ENCODE peak calls at places on chromosomes 6 and 20, in nine cellular contexts. One of them, this sample, is unnamed.

GRCh38 chr20:62617711-62618483 is 24.4 kb upstream of the SLCO4A1 start:
- DNase-seq in CD4-positive, alpha-beta T cell: peak
- DNase-seq in heart left ventricle: peak
- DNase-seq in ovary: no peak
- DNase-seq in dorsolateral prefrontal cortex: no peak
- DNase-seq in fibroblast of pulmonary artery: no peak
- DNase-seq in AG09309: no peak
- DNase-seq in tibial artery: peak
- DNase-seq in neural crest cell: no peak
- DNase-seq in this sample: no peak

GRCh38 chr6:133837801-133838349 is 51.0 kb upstream of the TCF21 start:
- DNase-seq in ovary: no peak
- DNase-seq in neural crest cell: peak
- DNase-seq in tibial artery: peak
- DNase-seq in fibroblast of pulmonary artery: peak
- DNase-seq in heart left ventricle: no peak
- DNase-seq in dorsolateral prefrontal cortex: no peak
- DNase-seq in CD4-positive, alpha-beta T cell: peak
- DNase-seq in AG09309: no peak
- DNase-seq in this sample: peak

GRCh38 chr6:80535914-80536565 is 429.6 kb downstream of the BCKDHB start:
- DNase-seq in heart left ventricle: no peak
- DNase-seq in dorsolateral prefrontal cortex: no peak
- DNase-seq in tibial artery: no peak
- DNase-seq in CD4-positive, alpha-beta T cell: no peak
- DNase-seq in AG09309: no peak
- DNase-seq in ovary: no peak
- DNase-seq in fibroblast of pulmonary artery: peak
- DNase-seq in neural crest cell: no peak
- DNase-seq in this sample: no peak

GRCh38 chr20:2124632-2125131 is 23.1 kb downstream of the STK35 start:
- DNase-seq in ovary: no peak
- DNase-seq in dorsolateral prefrontal cortex: no peak
- DNase-seq in CD4-positive, alpha-beta T cell: no peak
- DNase-seq in heart left ventricle: no peak
- DNase-seq in AG09309: no peak
- DNase-seq in tibial artery: no peak
- DNase-seq in fibroblast of pulmonary artery: no peak
- DNase-seq in neural crest cell: no peak
- DNase-seq in this sample: no peak

GRCh38 chr6:156848533-156848932 is 71.4 kb downstream of the ARID1B start:
- DNase-seq in neural crest cell: no peak
- DNase-seq in CD4-positive, alpha-beta T cell: no peak
- DNase-seq in tibial artery: no peak
- DNase-seq in fibroblast of pulmonary artery: peak
- DNase-seq in heart left ventricle: peak
- DNase-seq in AG09309: no peak
- DNase-seq in dorsolateral prefrontal cortex: no peak
- DNase-seq in ovary: peak
- DNase-seq in this sample: no peak

GRCh38 chr20:64150756-64151633 is 13.3 kb upstream of the MYT1 start:
- DNase-seq in dorsolateral prefrontal cortex: no peak
- DNase-seq in CD4-positive, alpha-beta T cell: no peak
- DNase-seq in fibroblast of pulmonary artery: no peak
- DNase-seq in ovary: no peak
- DNase-seq in neural crest cell: no peak
- DNase-seq in AG09309: no peak
- DNase-seq in tibial artery: no peak
- DNase-seq in heart left ventricle: no peak
- DNase-seq in this sample: no peak

GRCh38 chr20:32336918-32337347 is 21.2 kb upstream of the ASXL1 start:
- DNase-seq in tibial artery: no peak
- DNase-seq in dorsolateral prefrontal cortex: no peak
- DNase-seq in neural crest cell: no peak
- DNase-seq in ovary: no peak
- DNase-seq in AG09309: no peak
- DNase-seq in heart left ventricle: no peak
- DNase-seq in fibroblast of pulmonary artery: peak
- DNase-seq in CD4-positive, alpha-beta T cell: no peak
- DNase-seq in this sample: no peak

GRCh38 chr6:37491161-37491829 is 8.4 kb downstream of the CCDC167 start:
- DNase-seq in neural crest cell: no peak
- DNase-seq in tibial artery: no peak
- DNase-seq in dorsolateral prefrontal cortex: peak
- DNase-seq in CD4-positive, alpha-beta T cell: no peak
- DNase-seq in ovary: no peak
- DNase-seq in fibroblast of pulmonary artery: no peak
- DNase-seq in AG09309: no peak
- DNase-seq in heart left ventricle: no peak
- DNase-seq in this sample: no peak

GRCh38 chr6:127518710-127519468 is at the start of gene MTCL3:
- DNase-seq in CD4-positive, alpha-beta T cell: no peak
- DNase-seq in neural crest cell: peak
- DNase-seq in tibial artery: no peak
- DNase-seq in heart left ventricle: no peak
- DNase-seq in dorsolateral prefrontal cortex: peak
- DNase-seq in AG09309: no peak
- DNase-seq in ovary: no peak
- DNase-seq in fibroblast of pulmonary artery: peak
- DNase-seq in this sample: peak

GRCh38 chr20:44204156-44204831 is 6.3 kb downstream of the OSER1 start:
- DNase-seq in neural crest cell: no peak
- DNase-seq in fibroblast of pulmonary artery: peak
- DNase-seq in AG09309: peak
- DNase-seq in heart left ventricle: no peak
- DNase-seq in dorsolateral prefrontal cortex: no peak
- DNase-seq in ovary: no peak
- DNase-seq in tibial artery: no peak
- DNase-seq in CD4-positive, alpha-beta T cell: no peak
- DNase-seq in this sample: no peak

GRCh38 chr6:21384211-21384610 is 209.3 kb upstream of the SOX4 start:
- DNase-seq in AG09309: peak
- DNase-seq in CD4-positive, alpha-beta T cell: no peak
- DNase-seq in dorsolateral prefrontal cortex: no peak
- DNase-seq in ovary: no peak
- DNase-seq in fibroblast of pulmonary artery: no peak
- DNase-seq in heart left ventricle: no peak
- DNase-seq in tibial artery: no peak
- DNase-seq in neural crest cell: no peak
- DNase-seq in this sample: no peak

GRCh38 chr20:1360094-1360493 is 31.2 kb upstream of the SDCBP2 start:
- DNase-seq in tibial artery: no peak
- DNase-seq in neural crest cell: no peak
- DNase-seq in AG09309: no peak
- DNase-seq in ovary: no peak
- DNase-seq in heart left ventricle: no peak
- DNase-seq in CD4-positive, alpha-beta T cell: no peak
- DNase-seq in fibroblast of pulmonary artery: no peak
- DNase-seq in dorsolateral prefrontal cortex: no peak
- DNase-seq in this sample: no peak

GRCh38 chr6:134787261-134787871 is 162.5 kb downstream of the ALDH8A1 start:
- DNase-seq in ovary: no peak
- DNase-seq in neural crest cell: no peak
- DNase-seq in AG09309: no peak
- DNase-seq in CD4-positive, alpha-beta T cell: no peak
- DNase-seq in fibroblast of pulmonary artery: peak
- DNase-seq in heart left ventricle: no peak
- DNase-seq in tibial artery: no peak
- DNase-seq in dorsolateral prefrontal cortex: no peak
- DNase-seq in this sample: no peak

GRCh38 chr6:42509765-42510164 is 54.1 kb upstream of the UBR2 start:
- DNase-seq in heart left ventricle: no peak
- DNase-seq in tibial artery: no peak
- DNase-seq in AG09309: no peak
- DNase-seq in neural crest cell: no peak
- DNase-seq in CD4-positive, alpha-beta T cell: no peak
- DNase-seq in dorsolateral prefrontal cortex: no peak
- DNase-seq in fibroblast of pulmonary artery: no peak
- DNase-seq in ovary: no peak
- DNase-seq in this sample: no peak

GRCh38 chr6:7111095-7111690 is 3.4 kb downstream of the RREB1 start:
- DNase-seq in neural crest cell: no peak
- DNase-seq in tibial artery: no peak
- DNase-seq in fibroblast of pulmonary artery: no peak
- DNase-seq in CD4-positive, alpha-beta T cell: no peak
- DNase-seq in heart left ventricle: no peak
- DNase-seq in ovary: no peak
- DNase-seq in AG09309: no peak
- DNase-seq in dorsolateral prefrontal cortex: no peak
- DNase-seq in this sample: no peak

GRCh38 chr6:116090251-116090650 is 10.4 kb upstream of the NT5DC1 start:
- DNase-seq in dorsolateral prefrontal cortex: no peak
- DNase-seq in fibroblast of pulmonary artery: no peak
- DNase-seq in heart left ventricle: no peak
- DNase-seq in CD4-positive, alpha-beta T cell: no peak
- DNase-seq in tibial artery: no peak
- DNase-seq in neural crest cell: no peak
- DNase-seq in ovary: no peak
- DNase-seq in AG09309: no peak
- DNase-seq in this sample: no peak

GRCh38 chr20:53914861-53915458 is 155.4 kb downstream of the BCAS1 start:
- DNase-seq in heart left ventricle: no peak
- DNase-seq in ovary: no peak
- DNase-seq in neural crest cell: no peak
- DNase-seq in AG09309: no peak
- DNase-seq in tibial artery: no peak
- DNase-seq in fibroblast of pulmonary artery: no peak
- DNase-seq in CD4-positive, alpha-beta T cell: no peak
- DNase-seq in dorsolateral prefrontal cortex: no peak
- DNase-seq in this sample: no peak

GRCh38 chr6:46954819-46955520 is 33.2 kb upstream of the ADGRF5 start:
- DNase-seq in fibroblast of pulmonary artery: peak
- DNase-seq in ovary: no peak
- DNase-seq in tibial artery: no peak
- DNase-seq in CD4-positive, alpha-beta T cell: no peak
- DNase-seq in heart left ventricle: no peak
- DNase-seq in dorsolateral prefrontal cortex: no peak
- DNase-seq in AG09309: no peak
- DNase-seq in neural crest cell: no peak
- DNase-seq in this sample: no peak

GRCh38 chr6:137724495-137725211 is 142.4 kb upstream of the TNFAIP3 start:
- DNase-seq in CD4-positive, alpha-beta T cell: no peak
- DNase-seq in tibial artery: peak
- DNase-seq in heart left ventricle: peak
- DNase-seq in dorsolateral prefrontal cortex: no peak
- DNase-seq in AG09309: no peak
- DNase-seq in fibroblast of pulmonary artery: no peak
- DNase-seq in ovary: no peak
- DNase-seq in neural crest cell: no peak
- DNase-seq in this sample: no peak

GRCh38 chr6:101000334-101000733 is 119.2 kb upstream of the ASCC3 start:
- DNase-seq in AG09309: no peak
- DNase-seq in CD4-positive, alpha-beta T cell: no peak
- DNase-seq in neural crest cell: no peak
- DNase-seq in ovary: no peak
- DNase-seq in heart left ventricle: no peak
- DNase-seq in dorsolateral prefrontal cortex: no peak
- DNase-seq in tibial artery: no peak
- DNase-seq in fibroblast of pulmonary artery: peak
- DNase-seq in this sample: no peak

GRCh38 chr6:100998111-100998510 is 117.0 kb upstream of the ASCC3 start:
- DNase-seq in AG09309: no peak
- DNase-seq in CD4-positive, alpha-beta T cell: no peak
- DNase-seq in fibroblast of pulmonary artery: peak
- DNase-seq in tibial artery: no peak
- DNase-seq in neural crest cell: no peak
- DNase-seq in ovary: no peak
- DNase-seq in dorsolateral prefrontal cortex: no peak
- DNase-seq in heart left ventricle: no peak
- DNase-seq in this sample: no peak

GRCh38 chr6:101001607-101002006 is 120.5 kb upstream of the ASCC3 start:
- DNase-seq in tibial artery: no peak
- DNase-seq in heart left ventricle: no peak
- DNase-seq in neural crest cell: no peak
- DNase-seq in CD4-positive, alpha-beta T cell: no peak
- DNase-seq in AG09309: no peak
- DNase-seq in dorsolateral prefrontal cortex: no peak
- DNase-seq in ovary: no peak
- DNase-seq in fibroblast of pulmonary artery: no peak
- DNase-seq in this sample: no peak

GRCh38 chr6:101001012-101001411 is 119.9 kb upstream of the ASCC3 start:
- DNase-seq in heart left ventricle: no peak
- DNase-seq in neural crest cell: no peak
- DNase-seq in ovary: no peak
- DNase-seq in AG09309: no peak
- DNase-seq in dorsolateral prefrontal cortex: no peak
- DNase-seq in CD4-positive, alpha-beta T cell: no peak
- DNase-seq in fibroblast of pulmonary artery: peak
- DNase-seq in tibial artery: no peak
- DNase-seq in this sample: no peak

GRCh38 chr6:100999034-100999597 is 118.0 kb upstream of the ASCC3 start:
- DNase-seq in fibroblast of pulmonary artery: no peak
- DNase-seq in AG09309: no peak
- DNase-seq in dorsolateral prefrontal cortex: no peak
- DNase-seq in CD4-positive, alpha-beta T cell: no peak
- DNase-seq in neural crest cell: no peak
- DNase-seq in ovary: no peak
- DNase-seq in tibial artery: no peak
- DNase-seq in heart left ventricle: no peak
- DNase-seq in this sample: no peak
- TF ChIP-seq CTCF in fibroblast of pulmonary artery: no peak
- TF ChIP-seq CTCF in AG09309: no peak
- TF ChIP-seq CTCF in dorsolateral prefrontal cortex: no peak
- TF ChIP-seq CTCF in CD4-positive, alpha-beta T cell: no peak
- TF ChIP-seq CTCF in neural crest cell: no peak
- TF ChIP-seq CTCF in ovary: no peak
- TF ChIP-seq CTCF in tibial artery: no peak
- TF ChIP-seq CTCF in heart left ventricle: no peak
- TF ChIP-seq CTCF in this sample: no peak

GRCh38 chr6:129429953-129430352 is 280.0 kb downstream of the ARHGAP18 start:
- DNase-seq in fibroblast of pulmonary artery: no peak
- DNase-seq in AG09309: no peak
- DNase-seq in tibial artery: no peak
- DNase-seq in neural crest cell: no peak
- DNase-seq in CD4-positive, alpha-beta T cell: no peak
- DNase-seq in dorsolateral prefrontal cortex: no peak
- DNase-seq in heart left ventricle: no peak
- DNase-seq in ovary: no peak
- DNase-seq in this sample: no peak
- TF ChIP-seq CTCF in fibroblast of pulmonary artery: no peak
- TF ChIP-seq CTCF in AG09309: no peak
- TF ChIP-seq CTCF in tibial artery: no peak
- TF ChIP-seq CTCF in neural crest cell: no peak
- TF ChIP-seq CTCF in CD4-positive, alpha-beta T cell: no peak
- TF ChIP-seq CTCF in dorsolateral prefrontal cortex: no peak
- TF ChIP-seq CTCF in heart left ventricle: no peak
- TF ChIP-seq CTCF in ovary: no peak
- TF ChIP-seq CTCF in this sample: no peak

GRCh38 chr20:57022306-57022705 is 244.1 kb downstream of the BMP7 start:
- DNase-seq in ovary: no peak
- DNase-seq in heart left ventricle: no peak
- DNase-seq in CD4-positive, alpha-beta T cell: no peak
- DNase-seq in tibial artery: no peak
- DNase-seq in neural crest cell: no peak
- DNase-seq in AG09309: no peak
- DNase-seq in dorsolateral prefrontal cortex: no peak
- DNase-seq in fibroblast of pulmonary artery: no peak
- DNase-seq in this sample: no peak
- TF ChIP-seq CTCF in ovary: no peak
- TF ChIP-seq CTCF in heart left ventricle: no peak
- TF ChIP-seq CTCF in CD4-positive, alpha-beta T cell: no peak
- TF ChIP-seq CTCF in tibial artery: no peak
- TF ChIP-seq CTCF in neural crest cell: no peak
- TF ChIP-seq CTCF in AG09309: no peak
- TF ChIP-seq CTCF in dorsolateral prefrontal cortex: no peak
- TF ChIP-seq CTCF in fibroblast of pulmonary artery: no peak
- TF ChIP-seq CTCF in this sample: no peak

GRCh38 chr6:130366011-130366963 is at the start of gene TMEM200A:
- DNase-seq in CD4-positive, alpha-beta T cell: peak
- DNase-seq in neural crest cell: peak
- DNase-seq in fibroblast of pulmonary artery: peak
- DNase-seq in dorsolateral prefrontal cortex: no peak
- DNase-seq in ovary: peak
- DNase-seq in heart left ventricle: peak
- DNase-seq in AG09309: no peak
- DNase-seq in tibial artery: peak
- DNase-seq in this sample: peak
- TF ChIP-seq CTCF in CD4-positive, alpha-beta T cell: no peak
- TF ChIP-seq CTCF in neural crest cell: peak
- TF ChIP-seq CTCF in fibroblast of pulmonary artery: peak
- TF ChIP-seq CTCF in dorsolateral prefrontal cortex: no peak
- TF ChIP-seq CTCF in ovary: no peak
- TF ChIP-seq CTCF in heart left ventricle: no peak
- TF ChIP-seq CTCF in AG09309: peak
- TF ChIP-seq CTCF in tibial artery: no peak
- TF ChIP-seq CTCF in this sample: no peak